ENCODE peak calls at places on chromosomes 1 and 21, in five cellular contexts. X is stimulated activated CD4-positive, alpha-beta T cell treated with anti-CD3 and anti-CD28 coated beads, Interleukin-4, amount 100 ng/mL, for 1 hour; M is transverse colon; N is right lobe of liver; W is activated CD4-positive, alpha-beta T cell treated with anti-CD3 and anti-CD28 coated beads, Interleukin-2, amount 10 ng/mL, durations not matched to agents 24 days and 14 days. S is an unnamed sample.

GRCh38 chr1:16122916-16123315 is 33.0 kb downstream of the EPHA2 start:
- DNase-seq in X (peak; percentile 20), M (no peak), N (no peak), W (no peak), S (no peak)

GRCh38 chr1:236009857-236010256 is 55.0 kb downstream of the NID1 start:
- DNase-seq in X (no peak), M (no peak), N (no peak), W (no peak), S (no peak)

GRCh38 chr1:15799928-15800835 is 7.3 kb downstream of the UQCRHL start:
- DNase-seq in X (no peak), M (peak; percentile 92), N (peak; percentile 86), W (no peak), S (no peak)

GRCh38 chr1:22491995-22492726 is 40.5 kb downstream of the ZBTB40 start:
- DNase-seq in X (no peak), M (no peak), N (no peak), W (no peak), S (no peak)

GRCh38 chr21:26614251-26614650 is 41.2 kb upstream of the CYYR1 start:
- DNase-seq in X (no peak), M (no peak), N (no peak), W (no peak), S (no peak)

GRCh38 chr1:219941179-219942118 is 13.1 kb upstream of the SLC30A10 start:
- DNase-seq in X (no peak), M (no peak), N (peak; percentile 75), W (no peak), S (no peak)

GRCh38 chr1:229254910-229255541 is 15.9 kb upstream of the RAB4A start:
- DNase-seq in X (no peak), M (no peak), N (no peak), W (peak; percentile 74), S (no peak)

GRCh38 chr1:153262462-153263157 is 3.1 kb downstream of the LORICRIN start:
- DNase-seq in X (no peak), M (no peak), N (no peak), W (no peak), S (no peak)

GRCh38 chr1:10941891-10942541 is 70.4 kb upstream of the TARDBP start:
- DNase-seq in X (peak; percentile 69), M (peak; percentile 70), N (no peak), W (peak; percentile 90), S (peak; percentile 65)

GRCh38 chr1:230232352-230232751 is 165.3 kb downstream of the GALNT2 start:
- DNase-seq in X (no peak), M (no peak), N (no peak), W (no peak), S (no peak)

GRCh38 chr1:116743535-116743934 is 10.7 kb upstream of the CD2 start:
- DNase-seq in X (no peak), M (no peak), N (no peak), W (no peak), S (no peak)

GRCh38 chr1:160163612-160164011 is 12.2 kb downstream of the ATP1A4 start:
- DNase-seq in X (no peak), M (no peak), N (no peak), W (no peak), S (no peak)

GRCh38 chr1:1306661-1307260 is 969 bp downstream of the ACAP3 start:
- DNase-seq in X (no peak), M (no peak), N (no peak), W (peak; percentile 71), S (no peak)

GRCh38 chr1:153932071-153932592 is 9.4 kb upstream of the GATAD2B start:
- DNase-seq in X (no peak), M (no peak), N (peak; percentile 27), W (no peak), S (no peak)

GRCh38 chr1:226631229-226632000 is 82.9 kb downstream of the STUM start:
- DNase-seq in X (no peak), M (no peak), N (peak; percentile 17), W (no peak), S (no peak)

GRCh38 chr1:193569096-193569495 is 382.7 kb upstream of the B3GALT2 start:
- DNase-seq in X (no peak), M (no peak), N (no peak), W (no peak), S (no peak)

GRCh38 chr1:173213665-173214064 is 6.5 kb upstream of the TNFSF4 start:
- DNase-seq in X (no peak), M (no peak), N (no peak), W (no peak), S (no peak)

GRCh38 chr1:14897080-14897449 is 256.5 kb upstream of the TMEM51 start:
- DNase-seq in X (no peak), M (no peak), N (no peak), W (no peak), S (no peak)

GRCh38 chr1:106952766-106953165 is 103.7 kb upstream of the PRMT6 start:
- DNase-seq in X (no peak), M (no peak), N (no peak), W (no peak), S (no peak)

GRCh38 chr1:9825101-9826074 is 1.6 kb upstream of the CLSTN1 start:
- DNase-seq in X (peak; percentile 33), M (peak; percentile 90), N (no peak), W (peak; percentile 79), S (no peak)

GRCh38 chr21:38811257-38811656 is 5.5 kb downstream of the ETS2 start:
- DNase-seq in X (no peak), M (no peak), N (no peak), W (no peak), S (no peak)

GRCh38 chr1:196317535-196318522 is 290.4 kb downstream of the KCNT2 start:
- DNase-seq in X (no peak), M (no peak), N (no peak), W (no peak), S (no peak)

GRCh38 chr1:233509596-233509995 is 104.3 kb upstream of the KCNK1 start:
- DNase-seq in X (no peak), M (no peak), N (no peak), W (no peak), S (no peak)

GRCh38 chr1:222592171-222592570 is 2.4 kb upstream of the TAF1A start:
- DNase-seq in X (no peak), M (no peak), N (no peak), W (no peak), S (no peak)

GRCh38 chr1:38213720-38214367 is 167.3 kb upstream of the POU3F1 start:
- DNase-seq in X (no peak), M (no peak), N (no peak), W (no peak), S (no peak)

GRCh38 chr1:222914861-222915632 is 100.2 kb downstream of the DISP1 start:
- DNase-seq in X (no peak), M (no peak), N (no peak), W (no peak), S (no peak)

GRCh38 chr1:57232500-57232899 is 191.4 kb downstream of the DAB1 start:
- DNase-seq in X (no peak), M (no peak), N (no peak), W (no peak), S (no peak)

S was measured in heart right ventricle.